ENCODE peak calls at places on chromosome 9, in eight cellular contexts. G is AG04450; F is activated CD8-positive, alpha-beta memory T cell treated with anti-CD3 and anti-CD28 coated beads for 1 hour; R is mucosa of descending colon; Y is HFF-Myc; U is memory B cell; E is hypothalamus; B is putamen. T is an unnamed sample.
A peak's percentile ranks its signal among the peaks of the same experiment; 100 is the strongest.

GRCh38 chr9:5714501-5715401 is 85.8 kb downstream of the RIC1 start:
- DNase-seq in G (no peak), F (no peak), R (no peak), Y (no peak), U (no peak), E (no peak), B (no peak), T (no peak)

GRCh38 chr9:128150594-128151342 is 1.5 kb downstream of the LCN2 start:
- DNase-seq in G (no peak), F (no peak), R (peak; percentile 65), Y (no peak), U (no peak), E (no peak), B (no peak), T (no peak)

GRCh38 chr9:9498846-9499245 is 1114.0 kb downstream of the PTPRD start:
- DNase-seq in G (no peak), F (no peak), R (no peak), Y (no peak), U (no peak), E (no peak), B (peak; percentile 42), T (no peak)

GRCh38 chr9:133787749-133788015 is 49.5 kb upstream of the SARDH start:
- DNase-seq in G (no peak), F (no peak), R (peak; percentile 83), Y (no peak), U (peak; percentile 31), E (no peak), B (no peak), T (no peak)

GRCh38 chr9:107727113-107727780 is 237.7 kb upstream of the KLF4 start:
- DNase-seq in G (no peak), F (no peak), R (no peak), Y (no peak), U (no peak), E (no peak), B (no peak), T (no peak)

GRCh38 chr9:85392270-85392669 is 349.5 kb downstream of the AGTPBP1 start:
- DNase-seq in G (no peak), F (no peak), R (no peak), Y (no peak), U (no peak), E (no peak), B (no peak), T (no peak)

GRCh38 chr9:72947987-72948465 is 4.8 kb downstream of the ALDH1A1 start:
- DNase-seq in G (no peak), F (no peak), R (no peak), Y (no peak), U (no peak), E (no peak), B (no peak), T (no peak)

GRCh38 chr9:101463397-101463796 is 27.8 kb upstream of the ALDOB start:
- DNase-seq in G (no peak), F (no peak), R (no peak), Y (no peak), U (no peak), E (no peak), B (no peak), T (no peak)

GRCh38 chr9:89710689-89711088 is 105.9 kb downstream of the GADD45G start:
- DNase-seq in G (no peak), F (no peak), R (no peak), Y (no peak), U (no peak), E (no peak), B (no peak), T (no peak)

GRCh38 chr9:21813575-21814473 is 11.4 kb downstream of the MTAP start:
- DNase-seq in G (peak; percentile 68), F (no peak), R (no peak), Y (peak; percentile 52), U (peak; percentile 69), E (peak; percentile 16), B (peak; percentile 79), T (no peak)

GRCh38 chr9:22238809-22239684 is 207.6 kb upstream of the DMRTA1 start:
- DNase-seq in G (no peak), F (no peak), R (no peak), Y (no peak), U (no peak), E (no peak), B (no peak), T (no peak)

GRCh38 chr9:113622600-113623400 is 159.3 kb downstream of the RGS3 start:
- DNase-seq in G (no peak), F (no peak), R (no peak), Y (no peak), U (peak; percentile 38), E (no peak), B (no peak), T (peak; percentile 90)